ENCODE peak calls at places on chromosomes 13 and 19, in ten cellular contexts. F is heart left ventricle; Q is iPS-NIHi11; S is activated CD4-positive, alpha-beta T cell treated with anti-CD3 and anti-CD28 coated beads for 1 hour; X is mammary epithelial cell; H is PC-3; O is epithelial cell of esophagus; L is central memory CD4-positive, alpha-beta T cell; R is stimulated activated CD4-positive, alpha-beta T cell treated with anti-CD3 and anti-CD28 coated beads, Interleukin-2, amount 100 ng/mL, for 48 hours; M is ascending aorta. G is an unnamed sample.

GRCh38 chr13:110316196-110316595 is 9.1 kb downstream of the COL4A2 start:
- DNase-seq in F (no peak), Q (no peak), S (no peak), X (no peak), H (no peak), O (no peak), L (no peak), R (no peak), M (no peak), G (no peak)

GRCh38 chr19:46616631-46617322 is 8.1 kb downstream of the PTGIR start:
- DNase-seq in F (peak; percentile 77), Q (peak; percentile 86), S (no peak), X (peak; percentile 44), H (peak; percentile 65), O (peak; percentile 68), L (no peak), R (no peak), M (no peak), G (peak; percentile 71)

GRCh38 chr13:26112843-26113242 is 61.0 kb upstream of the SHISA2 start:
- DNase-seq in F (no peak), Q (no peak), S (no peak), X (peak; percentile 1), H (peak; percentile 37), O (peak; percentile 7), L (no peak), R (no peak), M (no peak), G (no peak)

GRCh38 chr13:97653741-97654140 is 219.8 kb downstream of the RAP2A start:
- DNase-seq in F (no peak), Q (no peak), S (no peak), X (peak; percentile 55), H (peak; percentile 16), O (peak; percentile 77), L (no peak), R (no peak), M (no peak), G (no peak)

GRCh38 chr13:33497146-33497845 is 211.7 kb upstream of the STARD13 start:
- DNase-seq in F (no peak), Q (no peak), S (no peak), X (no peak), H (peak; percentile 64), O (peak; percentile 37), L (no peak), R (no peak), M (no peak), G (no peak)

GRCh38 chr19:36093146-36093662 is 17.7 kb upstream of the OVOL3 start:
- DNase-seq in F (no peak), Q (no peak), S (no peak), X (no peak), H (no peak), O (no peak), L (no peak), R (peak; percentile 7), M (no peak), G (no peak)

GRCh38 chr13:112263152-112263551 is 113.0 kb upstream of the SPACA7 start:
- DNase-seq in F (no peak), Q (no peak), S (no peak), X (no peak), H (no peak), O (no peak), L (no peak), R (no peak), M (no peak), G (no peak)

GRCh38 chr13:97030705-97031452 is 36.6 kb upstream of the OXGR1 start:
- DNase-seq in F (no peak), Q (peak; percentile 25), S (no peak), X (peak; percentile 30), H (peak; percentile 60), O (peak; percentile 46), L (no peak), R (no peak), M (no peak), G (no peak)

GRCh38 chr19:40692212-40692551 is 1.7 kb upstream of the NUMBL start:
- DNase-seq in F (no peak), Q (no peak), S (no peak), X (no peak), H (no peak), O (no peak), L (no peak), R (no peak), M (no peak), G (no peak)

GRCh38 chr19:27764186-27764804 is 1448.7 kb downstream of the UQCRFS1 start:
- DNase-seq in F (no peak), Q (no peak), S (no peak), X (no peak), H (no peak), O (no peak), L (no peak), R (no peak), M (no peak), G (no peak)

GRCh38 chr19:15418112-15418587 is 638 bp downstream of the AKAP8L start:
- DNase-seq in F (peak; percentile 57), Q (no peak), S (no peak), X (no peak), H (peak; percentile 26), O (peak; percentile 19), L (no peak), R (no peak), M (no peak), G (no peak)

GRCh38 chr13:29605860-29606526 is 10.5 kb upstream of the SLC7A1 start:
- DNase-seq in F (peak; percentile 63), Q (no peak), S (no peak), X (no peak), H (no peak), O (no peak), L (no peak), R (no peak), M (no peak), G (no peak)

GRCh38 chr13:105073041-105073440 is 1462.4 kb downstream of the EFNB2 start:
- DNase-seq in F (no peak), Q (no peak), S (no peak), X (no peak), H (no peak), O (no peak), L (no peak), R (no peak), M (no peak), G (no peak)

GRCh38 chr13:96650301-96650886 is 343.9 kb downstream of the OXGR1 start:
- DNase-seq in F (no peak), Q (no peak), S (no peak), X (peak; percentile 86), H (peak; percentile 89), O (peak; percentile 82), L (no peak), R (no peak), M (no peak), G (no peak)

GRCh38 chr19:36113895-36114762 is 546 bp downstream of the POLR2I start:
- DNase-seq in F (peak; percentile 50), Q (no peak), S (no peak), X (peak; percentile 42), H (peak; percentile 25), O (peak; percentile 51), L (peak; percentile 20), R (peak; percentile 9), M (no peak), G (peak; percentile 38)

GRCh38 chr19:43439183-43440063 is 24.7 kb downstream of the TEX101 start:
- DNase-seq in F (no peak), Q (no peak), S (peak; percentile 10), X (peak; percentile 71), H (peak; percentile 90), O (peak; percentile 91), L (peak; percentile 86), R (no peak), M (no peak), G (no peak)

GRCh38 chr13:30805603-30806011 is 70.3 kb downstream of the ALOX5AP start:
- DNase-seq in F (no peak), Q (no peak), S (no peak), X (peak; percentile 83), H (no peak), O (no peak), L (no peak), R (no peak), M (no peak), G (peak; percentile 20)

GRCh38 chr19:40191836-40192646 is 815 bp downstream of the MAP3K10 start:
- DNase-seq in F (peak; percentile 54), Q (peak; percentile 87), S (no peak), X (no peak), H (peak; percentile 2), O (no peak), L (no peak), R (no peak), M (no peak), G (peak; percentile 36)

GRCh38 chr19:42065051-42065450 is 5.0 kb downstream of the GRIK5 start:
- DNase-seq in F (no peak), Q (no peak), S (no peak), X (no peak), H (no peak), O (no peak), L (no peak), R (no peak), M (no peak), G (no peak)

GRCh38 chr13:52353116-52353718 is 52.8 kb downstream of the THSD1 start:
- DNase-seq in F (no peak), Q (no peak), S (no peak), X (peak; percentile 35), H (no peak), O (peak; percentile 20), L (no peak), R (no peak), M (no peak), G (no peak)

G was measured in heart right ventricle.